ENCODE peak calls at places on chromosomes 2 and 18, in seven cellular contexts. A is breast epithelium, D is astrocyte of the cerebellum, G is GM23248, P is mammary epithelial cell, O is left lung, S is neuronal stem cell. N is an unnamed sample.
A peak's percentile ranks its signal among the peaks of the same experiment; 100 is the strongest.

GRCh38 chr18:293557-293956 is 25.7 kb upstream of the THOC1 start:
- DNase-seq in A (no peak), D (no peak), G (peak; percentile 41), P (no peak), O (no peak), S (no peak), N (no peak)

GRCh38 chr2:20977497-20977896 is 66.4 kb downstream of the APOB start:
- DNase-seq in A (no peak), D (no peak), G (no peak), P (no peak), O (no peak), S (no peak), N (no peak)

GRCh38 chr18:3504637-3505036 is 54.7 kb downstream of the TGIF1 start:
- DNase-seq in A (no peak), D (no peak), G (no peak), P (no peak), O (no peak), S (no peak), N (no peak)

GRCh38 chr18:32337821-32338220 is 132.9 kb downstream of the GAREM1 start:
- DNase-seq in A (no peak), D (no peak), G (no peak), P (no peak), O (no peak), S (no peak), N (no peak)

GRCh38 chr18:77702686-77703085 is 453.0 kb downstream of the GALR1 start:
- DNase-seq in A (no peak), D (peak; percentile 28), G (no peak), P (no peak), O (no peak), S (peak; percentile 31), N (no peak)

GRCh38 chr2:99878951-99879350 is 263.4 kb downstream of the AFF3 start:
- DNase-seq in A (no peak), D (no peak), G (no peak), P (peak; percentile 71), O (no peak), S (no peak), N (no peak)

GRCh38 chr18:67651438-67651837 is 134.9 kb upstream of the DSEL start:
- DNase-seq in A (no peak), D (no peak), G (peak; percentile 66), P (no peak), O (no peak), S (no peak), N (no peak)

GRCh38 chr2:224523626-224524577 is 61.3 kb downstream of the CUL3 start:
- DNase-seq in A (no peak), D (no peak), G (no peak), P (no peak), O (no peak), S (no peak), N (no peak)

GRCh38 chr2:217370391-217370790 is 510.5 kb upstream of the TNP1 start:
- DNase-seq in A (no peak), D (no peak), G (peak; percentile 80), P (peak; percentile 96), O (no peak), S (no peak), N (no peak)

GRCh38 chr18:45449761-45450227 is 165.5 kb upstream of the SLC14A2 start:
- DNase-seq in A (peak; percentile 24), D (no peak), G (peak; percentile 64), P (no peak), O (peak; percentile 55), S (no peak), N (peak; percentile 49)

GRCh38 chr2:27736031-27736889 is 35.3 kb upstream of the MRPL33 start:
- DNase-seq in A (no peak), D (no peak), G (peak; percentile 46), P (no peak), O (no peak), S (no peak), N (no peak)
- H3K4me3 ChIP-seq in A (peak overlapping the region; percentile 66), D (no peak overlapping the region), G (peak overlapping the region; percentile 67), P (no peak overlapping the region), O (peak overlapping the region; percentile 36), S (no peak overlapping the region), N (peak overlapping the region; percentile 62)

GRCh38 chr2:129923265-129924141 is 56.0 kb upstream of the RAB6C start:
- DNase-seq in A (no peak), D (peak; percentile 33), G (peak; percentile 65), P (peak; percentile 25), O (no peak), S (peak; percentile 59), N (no peak)
- H3K4me3 ChIP-seq in A (peak overlapping the region; percentile 52), D (no peak overlapping the region), G (no peak overlapping the region), P (no peak overlapping the region), O (no peak overlapping the region), S (no peak overlapping the region), N (no peak overlapping the region)

GRCh38 chr2:145002624-145003023 is 482.7 kb upstream of the ZEB2 start:
- DNase-seq in A (no peak), D (no peak), G (no peak), P (no peak), O (no peak), S (no peak), N (no peak)

GRCh38 chr2:145010635-145011034 is 490.7 kb upstream of the ZEB2 start:
- DNase-seq in A (no peak), D (no peak), G (no peak), P (no peak), O (no peak), S (no peak), N (no peak)

GRCh38 chr2:145007673-145008263 is 487.8 kb upstream of the ZEB2 start:
- DNase-seq in A (no peak), D (no peak), G (no peak), P (peak; percentile 67), O (no peak), S (no peak), N (no peak)

GRCh38 chr2:145012214-145012670 is 492.3 kb upstream of the ZEB2 start:
- DNase-seq in A (no peak), D (no peak), G (peak; percentile 37), P (peak; percentile 46), O (no peak), S (no peak), N (no peak)

DNA sequence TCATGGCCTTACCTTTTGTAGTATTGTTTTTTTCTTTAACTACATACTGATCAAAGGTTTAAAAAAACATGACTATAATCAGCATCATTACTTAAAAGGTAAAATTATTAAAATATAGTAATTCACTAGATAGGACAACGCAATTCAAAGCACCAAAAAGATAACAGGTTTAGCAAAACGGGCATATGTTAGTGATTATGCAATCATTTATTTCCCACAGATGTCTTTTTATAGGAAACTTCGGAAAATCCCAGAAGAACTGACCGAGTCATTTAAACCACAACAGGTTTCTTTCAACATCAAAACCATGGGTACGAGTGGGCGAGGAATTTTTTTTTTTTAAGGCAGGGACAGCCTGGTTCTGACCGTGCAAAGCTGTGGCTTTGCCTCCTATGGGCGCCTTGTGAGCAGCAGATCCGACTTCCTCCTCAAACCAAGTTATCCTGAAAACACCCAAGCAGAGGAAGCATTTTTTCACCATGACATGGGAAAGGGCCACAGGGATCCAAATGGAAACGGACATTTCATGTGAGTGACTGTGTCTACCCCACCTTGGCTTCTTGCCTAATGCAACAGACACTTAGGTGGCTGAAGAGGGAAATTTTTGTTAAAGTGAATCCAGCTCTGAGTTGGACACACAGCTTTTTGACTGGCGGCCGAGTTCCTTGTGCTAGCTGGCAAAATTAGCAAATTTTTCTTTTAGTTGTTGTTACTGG is 487.2 kb upstream of the ZEB2 start:
- DNase-seq in A (no peak), D (peak; percentile 83), G (peak; percentile 99), P (peak; percentile 99), O (peak; percentile 32), S (no peak), N (no peak)
- H3K4me3 ChIP-seq in A (peak overlapping the region; percentile 50), D (peak overlapping the region; percentile 1), G (peak overlapping the region; percentile 41), P (no peak overlapping the region), O (no peak overlapping the region), S (no peak overlapping the region), N (no peak overlapping the region)

GRCh38 chr2:42289222-42289621 is 71.8 kb downstream of the COX7A2L start:
- DNase-seq in A (no peak), D (no peak), G (no peak), P (no peak), O (no peak), S (no peak), N (no peak)

GRCh38 chr2:42296226-42296625 is 64.8 kb downstream of the COX7A2L start:
- DNase-seq in A (no peak), D (no peak), G (no peak), P (no peak), O (no peak), S (no peak), N (no peak)

GRCh38 chr2:42288811-42289210 is 72.2 kb downstream of the COX7A2L start:
- DNase-seq in A (no peak), D (no peak), G (no peak), P (no peak), O (no peak), S (no peak), N (no peak)

GRCh38 chr2:42290005-42290404 is 71.0 kb downstream of the COX7A2L start:
- DNase-seq in A (no peak), D (no peak), G (no peak), P (no peak), O (no peak), S (no peak), N (no peak)

GRCh38 chr2:42293019-42293418 is 68.0 kb downstream of the COX7A2L start:
- DNase-seq in A (no peak), D (no peak), G (no peak), P (no peak), O (no peak), S (no peak), N (no peak)
- H3K4me3 ChIP-seq in A (no peak overlapping the region), D (no peak overlapping the region), G (no peak overlapping the region), P (no peak overlapping the region), O (no peak overlapping the region), S (no peak overlapping the region), N (no peak overlapping the region)

DNA sequence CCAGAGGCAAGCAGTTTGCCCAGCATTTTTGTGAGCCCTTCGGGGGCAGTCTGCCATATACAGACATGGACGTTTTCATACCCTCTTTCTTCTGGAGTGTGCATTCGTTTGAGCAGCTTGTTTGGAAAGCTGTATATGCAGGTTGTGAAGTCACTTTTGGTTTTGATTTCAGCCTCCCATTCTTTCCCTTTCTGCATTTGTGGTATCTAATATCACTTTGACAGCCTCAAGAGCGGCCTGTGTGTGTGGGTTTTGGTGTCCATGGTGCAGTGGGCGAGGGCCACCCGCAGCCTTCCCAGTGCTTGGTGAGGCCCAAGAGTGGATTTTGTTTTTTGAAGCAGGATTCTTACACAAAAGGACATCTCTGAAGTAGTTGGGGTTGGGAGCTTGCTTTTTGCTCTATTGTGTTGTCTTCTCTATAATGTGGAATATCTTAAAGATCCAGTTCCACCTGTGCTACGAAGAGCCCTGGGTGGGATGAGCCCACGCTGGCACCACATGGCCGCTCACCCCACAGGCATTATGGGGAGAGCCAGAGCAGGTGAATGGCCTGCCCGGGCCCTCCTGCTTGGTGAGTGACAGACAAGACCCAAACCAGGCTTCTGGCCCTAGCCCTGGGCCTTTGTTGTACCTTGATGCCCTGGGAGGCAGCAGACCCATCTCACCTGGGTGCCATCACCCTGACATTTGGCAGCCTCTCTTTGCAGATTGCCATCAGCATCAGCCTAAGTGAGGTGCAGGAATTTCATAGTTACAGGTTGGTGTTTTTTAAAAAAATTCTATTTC is 29.5 kb downstream of the INPP4A start:
- DNase-seq in A (no peak), D (no peak), G (no peak), P (no peak), O (no peak), S (no peak), N (no peak)
- H3K4me3 ChIP-seq in A (no peak overlapping the region), D (no peak overlapping the region), G (no peak overlapping the region), P (no peak overlapping the region), O (no peak overlapping the region), S (no peak overlapping the region), N (no peak overlapping the region)

GRCh38 chr2:33158482-33159003 is 211.8 kb downstream of the LTBP1 start:
- DNase-seq in A (no peak), D (peak; percentile 85), G (peak; percentile 84), P (peak; percentile 60), O (no peak), S (no peak), N (no peak)
- H3K4me3 ChIP-seq in A (no peak overlapping the region), D (no peak overlapping the region), G (peak overlapping the region; percentile 35), P (no peak overlapping the region), O (no peak overlapping the region), S (no peak overlapping the region), N (no peak overlapping the region)

GRCh38 chr2:74505448-74506246 is 1.8 kb downstream of the PCGF1 start:
- DNase-seq in A (no peak), D (no peak), G (no peak), P (no peak), O (no peak), S (no peak), N (no peak)
- H3K4me3 ChIP-seq in A (peak overlapping the region; percentile 87), D (peak overlapping the region; percentile 14), G (peak overlapping the region; percentile 90), P (no peak overlapping the region), O (no peak overlapping the region), S (no peak overlapping the region), N (peak overlapping the region; percentile 77)

N was measured in lower lobe of right lung.